ENCODE peak calls at places on chromosome 18, in six cellular contexts. K is stimulated activated CD4-positive, alpha-beta T cell treated with anti-CD3 and anti-CD28 coated beads, Interleukin-2, amount 100 ng/mL, for 48 hours; G is Daoy; M is CD8-positive, alpha-beta memory T cell; P is fibroblast of villous mesenchyme; I is activated CD4-positive, alpha-beta T cell treated with anti-CD3 and anti-CD28 coated beads for 24 hours. H is an unnamed sample.

GRCh38 chr18:78687736-78688135 is 291.9 kb upstream of the SALL3 start:
- DNase-seq in K (no peak), G (no peak), M (no peak), P (no peak), I (no peak), H (no peak)

GRCh38 chr18:9700261-9700796 is 7.8 kb upstream of the RAB31 start:
- DNase-seq in K (no peak), G (peak; percentile 6), M (no peak), P (peak; percentile 90), I (no peak), H (no peak)

GRCh38 chr18:39841133-39842041 is 2113.6 kb upstream of the PIK3C3 start:
- DNase-seq in K (no peak), G (no peak), M (no peak), P (peak; percentile 69), I (no peak), H (peak; percentile 62)

GRCh38 chr18:44729631-44730101 is 49.0 kb downstream of the SETBP1 start:
- DNase-seq in K (no peak), G (peak; percentile 41), M (peak; percentile 70), P (peak; percentile 96), I (peak; percentile 22), H (no peak)

GRCh38 chr18:9364242-9364641 is 29.7 kb downstream of the TWSG1 start:
- DNase-seq in K (no peak), G (peak; percentile 59), M (no peak), P (no peak), I (no peak), H (no peak)

GRCh38 chr18:79621501-79621900 is 58.1 kb upstream of the CTDP1 start:
- DNase-seq in K (no peak), G (no peak), M (no peak), P (no peak), I (no peak), H (no peak)

GRCh38 chr18:9417081-9417841 is 58.1 kb upstream of the RALBP1 start:
- DNase-seq in K (no peak), G (peak; percentile 49), M (no peak), P (peak; percentile 45), I (no peak), H (no peak)

GRCh38 chr18:24986611-24987270 is 365.2 kb downstream of the ZNF521 start:
- DNase-seq in K (no peak), G (no peak), M (no peak), P (no peak), I (no peak), H (no peak)

GRCh38 chr18:11802160-11802559 is 49.1 kb upstream of the CHMP1B start:
- DNase-seq in K (no peak), G (no peak), M (no peak), P (no peak), I (no peak), H (no peak)

GRCh38 chr18:63883617-63884016 is 3.9 kb upstream of the SERPINB2 start:
- DNase-seq in K (no peak), G (no peak), M (no peak), P (no peak), I (no peak), H (no peak)

GRCh38 chr18:35045121-35045520 is 3.9 kb downstream of the MAPRE2 start:
- DNase-seq in K (no peak), G (no peak), M (no peak), P (peak; percentile 72), I (no peak), H (no peak)

GRCh38 chr18:37524546-37525301 is 40.9 kb downstream of the CELF4 start:
- DNase-seq in K (no peak), G (peak; percentile 11), M (no peak), P (no peak), I (no peak), H (peak; percentile 64)

GRCh38 chr18:41216604-41217003 is 738.4 kb upstream of the PIK3C3 start:
- DNase-seq in K (no peak), G (no peak), M (no peak), P (no peak), I (no peak), H (no peak)

GRCh38 chr18:3794537-3795348 is 344.8 kb downstream of the TGIF1 start:
- DNase-seq in K (no peak), G (peak; percentile 90), M (no peak), P (peak; percentile 91), I (no peak), H (no peak)

GRCh38 chr18:8770655-8771054 is 65.3 kb downstream of the MTCL1 start:
- DNase-seq in K (no peak), G (no peak), M (no peak), P (no peak), I (no peak), H (no peak)

GRCh38 chr18:63303562-63303961 is 16.0 kb downstream of the BCL2 start:
- DNase-seq in K (no peak), G (no peak), M (no peak), P (no peak), I (no peak), H (no peak)

GRCh38 chr18:58208207-58208944 is 164.3 kb downstream of the NEDD4L start:
- DNase-seq in K (no peak), G (no peak), M (no peak), P (peak; percentile 76), I (no peak), H (no peak)